ENCODE peak calls at places on chromosomes 12 and 14, in five cellular contexts. X, G, Z, D and A are unnamed samples.

GRCh38 chr12:92467886-92468285 is 234.9 kb upstream of the PLEKHG7 start:
- DNase-seq in D (peak), G (no peak), Z (no peak), X (no peak), A (no peak)

GRCh38 chr14:36151335-36151734 is 25.2 kb downstream of the PTCSC3 start:
- DNase-seq in Z (no peak), D (no peak), X (no peak), G (no peak), A (no peak)

GRCh38 chr12:120194534-120195395 is at the start of gene GCN1:
- DNase-seq in Z (peak), G (peak), X (peak), D (peak), A (peak)

GRCh38 chr14:105974902-105975301 is 448.5 kb downstream of the TMEM121 start:
- DNase-seq in X (no peak), D (peak), G (no peak), Z (no peak), A (peak)

GRCh38 chr12:103391103-103391502 is 104.7 kb downstream of the C12orf42 start:
- DNase-seq in Z (no peak), D (no peak), G (no peak), X (no peak), A (no peak)

GRCh38 chr14:52827426-52827825 is 36.0 kb upstream of the GNPNAT1 start:
- DNase-seq in G (no peak), Z (no peak), X (no peak), D (no peak), A (peak)

GRCh38 chr12:54052745-54053624 is 650 bp upstream of the HOXC4 start:
- DNase-seq in X (no peak), D (peak), Z (no peak), G (no peak), A (no peak)

GRCh38 chr14:21525995-21526671 is at the start of gene SALL2:
- DNase-seq in Z (peak), D (peak), G (peak), X (peak), A (peak)

GRCh38 chr12:124513297-124513867 is 54.0 kb downstream of the NCOR2 start:
- DNase-seq in X (no peak), Z (no peak), D (no peak), G (no peak), A (no peak)

GRCh38 chr12:123937707-123938600 is 34.7 kb downstream of the CCDC92 start:
- DNase-seq in D (no peak), X (no peak), G (no peak), Z (no peak), A (no peak)

GRCh38 chr14:105195533-105196227 is 14.6 kb upstream of the NUDT14 start:
- DNase-seq in Z (no peak), D (no peak), G (no peak), X (no peak), A (no peak)

GRCh38 chr12:98174410-98174809 is 341.0 kb upstream of the TMPO start:
- DNase-seq in D (no peak), G (no peak), X (no peak), Z (no peak), A (no peak)

GRCh38 chr12:14618990-14619389 is 51.3 kb upstream of the PLBD1 start:
- DNase-seq in G (no peak), D (no peak), Z (peak), X (no peak), A (peak)

GRCh38 chr12:49489154-49489553 is 49.7 kb upstream of the KCNH3 start:
- DNase-seq in Z (no peak), D (no peak), X (no peak), G (no peak), A (no peak)

GRCh38 chr12:42296503-42297109 is 29.3 kb downstream of the ZCRB1 start:
- DNase-seq in Z (no peak), D (peak), G (no peak), X (no peak), A (no peak)

GRCh38 chr14:96792581-96792980 is 4.6 kb upstream of the VRK1 start:
- DNase-seq in Z (no peak), X (no peak), D (no peak), G (no peak), A (no peak)

GRCh38 chr14:56821807-56822615 is 11.7 kb upstream of the OTX2 start:
- DNase-seq in D (no peak), X (no peak), Z (no peak), G (no peak), A (no peak)

GRCh38 chr12:47990351-47991105 is 13.7 kb downstream of the COL2A1 start:
- DNase-seq in X (no peak), D (peak), Z (no peak), G (no peak), A (no peak)

GRCh38 chr12:120932956-120933526 is 28.9 kb upstream of the SPPL3 start:
- DNase-seq in X (no peak), D (no peak), G (no peak), Z (no peak), A (no peak)

GRCh38 chr14:96630281-96630680 is 128.1 kb downstream of the PAPOLA start:
- DNase-seq in G (no peak), D (no peak), X (no peak), Z (no peak), A (no peak)

GRCh38 chr14:103641181-103641580 is 12.2 kb downstream of the KLC1 start:
- DNase-seq in X (no peak), D (no peak), G (no peak), Z (no peak), A (no peak)

GRCh38 chr14:68780358-68781160 is 12.3 kb downstream of the ZFP36L1 start:
- DNase-seq in G (peak), Z (peak), D (no peak), X (no peak), A (peak)

GRCh38 chr12:98220636-98221035 is 294.8 kb upstream of the TMPO start:
- DNase-seq in G (no peak), D (no peak), X (no peak), Z (peak), A (no peak)

GRCh38 chr12:1629338-1630080 is 478 bp downstream of the WNT5B start:
- DNase-seq in G (no peak), D (no peak), X (no peak), Z (no peak), A (peak)
- TF ChIP-seq CTCF in G (no peak), D (no peak), X (no peak), Z (peak), A (peak)

GRCh38 chr14:102226356-102227125 is 78.4 kb downstream of the MOK start:
- DNase-seq in X (no peak), D (no peak), Z (no peak), G (no peak), A (peak)
- TF ChIP-seq CTCF in X (no peak), D (no peak), Z (no peak), G (no peak), A (peak)

GRCh38 chr12:27009926-27010325 is 4.3 kb downstream of the TM7SF3 start:
- DNase-seq in D (peak), X (no peak), G (no peak), Z (no peak), A (no peak)
- TF ChIP-seq CTCF in D (no peak), X (no peak), G (no peak), Z (no peak), A (no peak)

DNA sequence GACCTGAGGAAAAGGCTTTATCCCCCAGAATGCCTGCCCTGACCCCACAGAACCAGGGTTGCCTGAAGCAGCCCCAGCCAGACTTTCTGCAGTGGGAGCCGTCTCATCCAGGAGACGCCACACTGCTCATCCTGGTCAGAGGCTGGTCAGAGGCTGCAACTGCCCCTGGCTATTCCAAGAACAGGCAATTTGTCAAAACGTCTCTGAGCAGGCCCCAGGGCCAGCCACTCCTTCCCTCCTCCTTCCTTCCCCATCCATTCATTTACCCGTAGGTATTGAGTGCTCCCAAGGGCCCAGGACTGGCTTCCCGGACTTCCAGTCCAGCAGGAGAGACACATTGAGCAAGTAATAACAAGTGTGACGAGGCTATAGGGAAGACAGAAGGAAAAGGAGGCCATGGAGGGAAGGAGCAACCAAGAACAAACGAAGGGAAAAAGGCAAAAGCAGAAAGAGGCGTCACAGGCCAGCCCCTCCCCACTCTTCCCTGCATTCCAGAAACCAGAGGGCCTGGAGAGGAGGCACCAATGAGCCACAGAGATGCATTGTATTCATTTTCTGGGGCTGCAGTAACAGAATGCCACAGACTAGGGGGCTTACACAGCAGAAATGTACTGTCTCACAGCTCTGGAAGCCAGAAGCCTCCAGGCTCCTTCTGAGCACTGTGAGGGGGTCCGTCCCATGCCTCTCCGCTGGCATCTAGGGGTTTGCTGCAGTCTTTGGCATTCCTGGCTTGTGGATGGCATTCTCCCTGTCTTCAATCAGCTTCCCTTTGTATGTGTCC is 21.0 kb upstream of the CD9 start:
- DNase-seq in D (no peak), X (no peak), G (no peak), Z (no peak), A (no peak)
- TF ChIP-seq CTCF in D (no peak), X (peak), G (no peak), Z (no peak), A (no peak)

GRCh38 chr14:26204362-26204953 is 393.4 kb downstream of the NOVA1 start:
- DNase-seq in X (no peak), D (no peak), Z (no peak), G (no peak), A (no peak)

GRCh38 chr14:26200675-26201074 is 397.2 kb downstream of the NOVA1 start:
- DNase-seq in Z (no peak), X (no peak), G (no peak), D (no peak), A (no peak)

GRCh38 chr14:26204954-26205479 is 392.8 kb downstream of the NOVA1 start:
- DNase-seq in G (peak), X (no peak), Z (peak), D (no peak), A (peak)

DNA sequence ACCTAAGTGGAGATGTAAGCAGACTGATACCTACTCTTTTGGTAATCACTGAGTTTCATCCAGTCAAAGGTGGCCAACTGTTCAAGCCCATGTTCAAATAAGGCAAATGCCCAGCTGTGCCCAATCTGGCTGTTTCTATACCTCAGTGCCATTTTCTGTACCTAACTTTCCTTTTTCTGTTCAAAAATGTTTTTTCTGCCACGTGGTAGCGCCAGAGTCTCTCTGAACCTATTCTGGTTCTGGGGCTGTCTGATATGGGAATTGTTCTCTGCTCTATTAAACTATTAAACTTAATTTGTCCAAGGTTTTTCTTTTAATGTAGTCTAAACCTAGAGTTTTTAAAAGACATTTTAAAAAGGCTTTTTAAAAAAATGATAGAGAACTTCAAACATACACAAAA is 391.2 kb downstream of the NOVA1 start:
- DNase-seq in X (no peak), D (no peak), Z (no peak), G (no peak), A (no peak)
- TF ChIP-seq CTCF in X (no peak), D (no peak), Z (no peak), G (no peak), A (no peak)